ENCODE peak calls at places on chromosomes 6 and 20, in nine cellular contexts. K is A549, M is NCI-H1436, X is astrocyte, P is HEK293T, C is SW 1271, E is NCI-H1048, F is HTR-8/SVneo, Q is left ventricle myocardium inferior. L is an unnamed sample.
A peak's percentile ranks its signal among the peaks of the same experiment; 100 is the strongest.

GRCh38 chr20:415820-416322 is 7.8 kb downstream of the RBCK1 start:
- DNase-seq in C (no peak), Q (no peak), P (no peak), X (no peak), E (no peak), F (no peak), K (no peak), M (no peak), L (peak; percentile 35)

GRCh38 chr6:163243083-163243482 is 171.4 kb upstream of the QKI start:
- DNase-seq in X (no peak), E (no peak), M (no peak), P (no peak), F (no peak), K (no peak), Q (peak; percentile 62), C (no peak), L (no peak)

GRCh38 chr20:19758888-19759331 is 852 bp downstream of the RIN2 start:
- DNase-seq in E (no peak), X (peak; percentile 16), K (peak; percentile 56), C (peak; percentile 70), Q (peak; percentile 87), M (peak; percentile 53), P (peak; percentile 56), F (no peak), L (peak; percentile 16)

GRCh38 chr6:43445576-43445975 is 9.8 kb downstream of the DLK2 start:
- DNase-seq in F (no peak), X (no peak), M (no peak), P (no peak), C (no peak), E (no peak), Q (no peak), K (no peak), L (no peak)

GRCh38 chr6:10266061-10266460 is 148.8 kb downstream of the TFAP2A start:
- DNase-seq in X (peak; percentile 27), M (no peak), P (no peak), E (no peak), Q (no peak), C (no peak), F (no peak), K (no peak), L (no peak)

GRCh38 chr20:1664911-1665310 is 7.3 kb upstream of the SIRPG start:
- DNase-seq in X (no peak), M (no peak), Q (no peak), F (no peak), C (no peak), K (no peak), E (no peak), P (no peak), L (no peak)

GRCh38 chr20:37398750-37399621 is 53.0 kb downstream of the SRC start:
- DNase-seq in M (no peak), X (no peak), K (peak; percentile 64), Q (no peak), F (no peak), C (no peak), P (no peak), E (no peak), L (no peak)

GRCh38 chr20:24673678-24674570 is 204.5 kb downstream of the SYNDIG1 start:
- DNase-seq in Q (no peak), E (no peak), M (no peak), F (no peak), P (no peak), K (peak; percentile 21), X (peak; percentile 79), C (no peak), L (peak; percentile 58)

GRCh38 chr6:6697620-6698019 is 109.1 kb downstream of the LY86 start:
- DNase-seq in P (no peak), E (no peak), X (no peak), C (no peak), M (no peak), F (no peak), K (no peak), Q (no peak), L (peak; percentile 69)

GRCh38 chr6:168035098-168035660 is 37.7 kb downstream of the KIF25 start:
- DNase-seq in M (peak; percentile 8), X (peak; percentile 78), C (peak; percentile 66), P (peak; percentile 83), F (peak; percentile 39), Q (peak; percentile 78), E (no peak), K (peak; percentile 69), L (peak; percentile 83)

GRCh38 chr6:125950293-125950692 is 6.3 kb upstream of the HINT3 start:
- DNase-seq in E (no peak), F (peak; percentile 17), M (no peak), X (peak; percentile 75), K (peak; percentile 85), Q (no peak), C (no peak), P (no peak), L (peak; percentile 75)

GRCh38 chr20:9919271-9920014 is 80.6 kb upstream of the PAK5 start:
- DNase-seq in F (no peak), M (no peak), C (no peak), Q (no peak), P (no peak), E (no peak), K (no peak), X (no peak), L (no peak)

GRCh38 chr6:64299176-64299575 is 663.6 kb downstream of the PHF3 start:
- DNase-seq in C (no peak), P (no peak), F (no peak), X (no peak), Q (no peak), K (no peak), E (no peak), M (no peak), L (no peak)

GRCh38 chr20:44166477-44166876 is 20.5 kb downstream of the JPH2 start:
- DNase-seq in X (peak; percentile 65), F (no peak), Q (peak; percentile 48), E (no peak), K (peak; percentile 65), P (no peak), M (no peak), C (no peak), L (no peak)

GRCh38 chr6:157218371-157219198 is 104.7 kb downstream of the TMEM242 start:
- DNase-seq in Q (no peak), E (no peak), P (no peak), X (no peak), K (no peak), F (no peak), C (no peak), M (no peak), L (no peak)

GRCh38 chr6:148593130-148593812 is 153.6 kb upstream of the UST start:
- DNase-seq in E (no peak), F (no peak), X (peak; percentile 37), Q (no peak), C (no peak), K (no peak), M (no peak), P (no peak), L (no peak)

GRCh38 chr6:160360955-160361354 is 12.8 kb downstream of the SLC22A3 start:
- DNase-seq in P (no peak), K (no peak), M (no peak), Q (no peak), F (no peak), E (no peak), C (no peak), X (no peak), L (no peak)

GRCh38 chr20:1539816-1540215 is 17.7 kb downstream of the SIRPD start:
- DNase-seq in E (no peak), K (no peak), F (no peak), M (no peak), X (no peak), Q (no peak), C (no peak), P (no peak), L (peak; percentile 1)

GRCh38 chr20:58384821-58385220 is 4.2 kb upstream of the VAPB start:
- DNase-seq in M (no peak), E (no peak), X (no peak), Q (no peak), K (no peak), P (no peak), C (no peak), F (no peak), L (no peak)